ENCODE peak calls at places on chromosomes 3 and 15, in eight cellular contexts. T is cardiac muscle cell, S is psoas muscle, N is esophagus muscularis mucosa, K is left ventricle myocardium inferior, A is GM12878, J is HCT116, H is stomach. L is an unnamed sample.

GRCh38 chr15:51103330-51103729 is 8.6 kb upstream of the TNFAIP8L3 start:
- DNase-seq in J (no peak), H (no peak), N (no peak), T (peak; percentile 58), S (no peak), A (no peak), K (no peak), L (no peak)

GRCh38 chr3:149388714-149389417 is 11.4 kb upstream of the TM4SF1 start:
- DNase-seq in K (no peak), J (no peak), T (no peak), A (no peak), H (no peak), N (no peak), S (no peak), L (no peak)

GRCh38 chr3:190210608-190211007 is 89.9 kb upstream of the P3H2 start:
- DNase-seq in H (no peak), N (no peak), T (no peak), A (peak; percentile 28), S (no peak), J (no peak), K (no peak), L (no peak)

GRCh38 chr3:97278506-97278905 is 464.1 kb downstream of the EPHA6 start:
- DNase-seq in S (no peak), J (no peak), A (no peak), H (no peak), K (no peak), N (no peak), T (no peak), L (no peak)

GRCh38 chr3:164779816-164780215 is 298.5 kb downstream of the SI start:
- DNase-seq in J (no peak), N (no peak), T (no peak), K (no peak), A (no peak), H (no peak), S (no peak), L (no peak)

GRCh38 chr15:82093325-82093724 is 47.5 kb upstream of the MEX3B start:
- DNase-seq in T (no peak), H (no peak), A (no peak), J (no peak), S (no peak), K (no peak), N (no peak), L (no peak)

GRCh38 chr3:109702252-109702651 is 364.9 kb upstream of the DPPA4 start:
- DNase-seq in S (no peak), A (no peak), H (no peak), J (no peak), K (no peak), N (no peak), T (peak; percentile 56), L (no peak)

GRCh38 chr3:148903022-148903442 is 37.9 kb downstream of the CPA3 start:
- DNase-seq in J (no peak), K (no peak), H (no peak), T (peak; percentile 6), A (no peak), N (no peak), S (no peak), L (no peak)

GRCh38 chr3:120908030-120908802 is at the start of gene STXBP5L:
- DNase-seq in K (peak; percentile 33), J (peak; percentile 27), H (peak; percentile 82), A (no peak), S (peak; percentile 67), T (peak; percentile 87), N (no peak), L (peak; percentile 89)

GRCh38 chr15:70098461-70099166 is 897 bp upstream of the TLE3 start:
- DNase-seq in A (no peak), T (peak; percentile 45), S (peak; percentile 78), H (peak; percentile 67), K (peak; percentile 35), N (no peak), J (peak; percentile 27), L (peak; percentile 92)

GRCh38 chr15:70100495-70101331 is 3.0 kb upstream of the TLE3 start:
- DNase-seq in N (no peak), K (peak; percentile 39), H (peak; percentile 63), A (no peak), S (peak; percentile 75), J (peak; percentile 27), T (peak; percentile 91), L (peak; percentile 90)

GRCh38 chr15:70098170-70098460 is 398 bp upstream of the TLE3 start:
- DNase-seq in H (no peak), N (no peak), A (no peak), K (no peak), J (no peak), T (no peak), S (no peak), L (no peak)

GRCh38 chr15:70099966-70100494 is 2.3 kb upstream of the TLE3 start:
- DNase-seq in T (peak; percentile 41), N (no peak), J (peak; percentile 13), K (no peak), S (no peak), H (no peak), A (no peak), L (no peak)

DNA sequence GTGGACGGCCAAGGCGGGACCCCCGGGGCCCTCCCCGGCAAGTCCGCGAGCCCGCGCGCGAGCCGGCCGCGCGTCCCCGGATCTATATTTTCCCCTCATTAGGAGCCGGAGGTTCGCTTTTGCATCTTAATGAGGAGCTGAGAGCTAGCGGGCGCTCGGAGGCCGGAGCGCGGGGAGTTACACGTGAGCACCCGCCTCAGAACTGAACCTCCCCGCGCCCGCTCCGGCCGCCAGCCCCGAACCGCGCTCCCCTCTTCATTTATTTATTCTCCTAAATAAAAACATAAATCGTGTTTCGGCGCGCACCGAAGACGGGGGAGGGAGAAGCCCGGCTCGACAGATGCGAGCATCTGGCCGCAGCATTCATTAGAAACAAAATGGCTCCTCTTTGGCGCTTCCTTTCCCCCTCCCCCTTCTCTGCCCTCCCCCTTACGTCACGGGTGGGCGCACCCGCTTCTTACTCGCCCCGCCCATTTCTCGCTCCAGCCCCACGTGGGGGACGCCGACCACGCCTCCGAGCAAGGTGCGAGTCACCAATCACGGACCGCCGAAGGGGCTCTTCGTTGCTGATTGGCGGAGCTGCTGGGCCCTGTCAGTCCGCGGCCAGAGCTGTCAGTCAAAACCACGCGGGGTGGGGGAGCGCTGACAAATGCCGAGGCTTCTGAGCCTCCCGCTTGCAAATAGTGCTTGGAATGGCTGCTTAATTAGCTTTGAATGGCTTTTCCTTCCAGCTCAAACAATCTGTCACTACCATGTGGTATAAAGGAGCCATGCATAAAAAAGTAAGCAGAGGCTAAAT is 1.6 kb upstream of the TLE3 start:
- DNase-seq in N (peak; percentile 100), T (peak; percentile 100), K (peak; percentile 100), A (peak; percentile 94), S (peak; percentile 100), J (peak; percentile 96), H (peak; percentile 100), L (peak; percentile 100)
- H3K4me1 ChIP-seq in N (peaks cover 56% of the 10 kb centered on the region), T (peaks cover 26% of the 10 kb centered on the region), K (peaks cover 76% of the 10 kb centered on the region), A (peaks cover 24% of the 10 kb centered on the region), S (peaks cover 43% of the 10 kb centered on the region), J (peaks cover 53% of the 10 kb centered on the region), H (peaks cover 62% of the 10 kb centered on the region), L (peaks cover 15% of the 10 kb centered on the region)

GRCh38 chr3:62229908-62230307 is 143.4 kb downstream of the FEZF2 start:
- DNase-seq in N (no peak), T (peak; percentile 19), S (no peak), A (no peak), J (peak; percentile 10), H (no peak), K (no peak), L (no peak)
- TF ChIP-seq CTCF in N (no peak), T (peak; percentile 46), S (peak; percentile 8), A (peak; percentile 16), J (no peak), H (peak; percentile 6), K (peak; percentile 46), L (no peak)

GRCh38 chr15:88908123-88908522 is 5.1 kb downstream of the MFGE8 start:
- DNase-seq in T (no peak), S (no peak), N (no peak), J (no peak), H (no peak), K (no peak), A (no peak), L (no peak)

GRCh38 chr15:88911766-88912118 is 1.4 kb downstream of the MFGE8 start:
- DNase-seq in N (no peak), K (peak; percentile 45), A (no peak), H (no peak), T (no peak), J (no peak), S (peak; percentile 86), L (no peak)

GRCh38 chr15:88908697-88909621 is 4.2 kb downstream of the MFGE8 start:
- DNase-seq in T (no peak), S (no peak), K (no peak), N (no peak), H (no peak), A (no peak), J (no peak), L (no peak)

GRCh38 chr15:88912500-88912921 is 668 bp downstream of the MFGE8 start:
- DNase-seq in H (no peak), J (no peak), K (peak; percentile 53), T (peak; percentile 67), S (peak; percentile 74), A (no peak), N (no peak), L (peak; percentile 83)

DNA sequence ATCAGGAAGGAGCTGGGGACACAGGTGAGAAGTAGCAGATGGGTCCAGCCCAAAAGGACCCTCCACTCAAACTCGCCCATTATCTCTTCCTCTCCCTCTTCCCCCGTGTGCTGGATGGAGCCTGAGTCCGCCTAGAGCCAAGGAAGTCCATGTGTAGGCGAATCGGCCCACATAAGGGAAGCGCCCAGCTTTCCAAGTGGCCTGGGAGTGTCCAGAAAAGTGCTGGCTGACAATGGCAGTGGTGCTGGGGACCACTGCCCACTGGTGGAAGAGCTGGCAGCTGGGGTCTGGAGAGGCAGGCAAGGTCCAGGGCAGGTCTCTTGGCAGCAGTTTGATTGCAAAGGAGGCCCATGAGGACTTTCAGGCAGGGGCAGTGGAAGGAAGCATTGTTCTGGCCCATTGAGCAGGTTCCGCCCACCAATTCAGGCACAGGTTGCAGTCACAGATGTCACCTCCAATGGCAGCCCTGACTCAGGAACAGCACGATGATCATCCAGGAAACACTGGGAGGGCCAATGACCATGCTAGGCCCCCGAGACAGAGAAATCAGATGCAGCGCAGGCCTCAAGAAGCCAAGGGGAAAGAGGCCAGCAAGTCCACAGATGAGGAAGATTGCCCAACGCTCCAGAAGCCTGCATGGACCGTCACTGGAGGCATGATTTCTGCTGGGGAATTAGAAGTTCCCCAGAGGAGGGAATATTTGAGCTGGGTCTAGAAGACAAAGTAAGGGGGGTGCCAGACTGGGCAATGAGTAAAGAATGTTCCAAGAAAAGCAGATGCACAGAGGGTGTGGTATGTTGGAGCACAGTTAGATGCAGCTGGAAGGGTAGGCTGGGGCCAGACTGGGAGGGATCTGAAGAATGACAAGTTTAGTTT is 3.0 kb downstream of the MFGE8 start:
- DNase-seq in S (peak; percentile 82), K (no peak), H (no peak), A (no peak), N (no peak), T (no peak), J (no peak), L (no peak)
- H3K4me1 ChIP-seq in S (peaks cover 75% of the 10 kb centered on the region), K (peaks cover 89% of the 10 kb centered on the region), H (peaks cover 60% of the 10 kb centered on the region), A (no peaks in the 10 kb centered on the region), N (peaks cover 89% of the 10 kb centered on the region), T (peaks cover 17% of the 10 kb centered on the region), J (peaks cover 42% of the 10 kb centered on the region), L (no peaks in the 10 kb centered on the region)

DNA sequence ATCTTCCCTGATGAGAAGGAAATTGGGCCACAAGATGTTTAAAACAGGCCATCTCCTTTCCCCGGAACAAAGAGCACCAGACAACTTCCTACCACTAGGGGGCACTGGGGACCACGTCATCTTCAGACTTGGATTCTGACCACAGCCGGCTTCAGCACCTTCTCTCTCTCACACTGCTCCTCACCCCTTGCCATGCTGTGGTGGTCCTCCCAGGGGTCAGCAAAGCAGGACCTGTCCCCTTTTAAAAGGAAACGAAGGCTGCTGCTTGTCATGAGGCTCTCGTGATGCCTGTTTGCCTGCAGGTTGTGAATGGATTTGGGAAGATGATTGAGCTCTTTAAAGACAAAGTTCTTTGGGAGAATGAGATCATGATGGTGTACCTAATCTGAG is 16.2 kb downstream of the RFT1 start:
- DNase-seq in K (peak; percentile 77), J (peak; percentile 54), A (no peak), N (peak; percentile 96), S (peak; percentile 83), T (peak; percentile 83), H (peak; percentile 86), L (peak; percentile 78)
- TF ChIP-seq CTCF in K (peak; percentile 91), J (peak; percentile 81), A (peak; percentile 86), N (peak; percentile 88), S (peak; percentile 90), T (peak; percentile 92), H (peak; percentile 95), L (peak; percentile 94)

L was measured in kidney.